ENCODE peak calls at places on chromosomes 13 and 19, in seven cellular contexts. One of them, this sample, is unnamed.

GRCh38 chr19:56667311-56667870 is 4.2 kb downstream of the ZNF835 start:
- DNase-seq in GM13976: no peak
- DNase-seq in tibial artery: peak; percentile 38
- DNase-seq in fibroblast of pulmonary artery: no peak
- DNase-seq in choroid plexus epithelial cell: no peak
- DNase-seq in progenitor cell of endocrine pancreas: no peak
- DNase-seq in Kasumi-1: no peak
- DNase-seq in this sample: no peak

GRCh38 chr19:8517551-8518442 is 3.8 kb upstream of the ZNF414 start:
- DNase-seq in GM13976: no peak
- DNase-seq in Kasumi-1: peak; percentile 74
- DNase-seq in choroid plexus epithelial cell: peak; percentile 75
- DNase-seq in fibroblast of pulmonary artery: peak; percentile 81
- DNase-seq in progenitor cell of endocrine pancreas: no peak
- DNase-seq in tibial artery: no peak
- DNase-seq in this sample: no peak

GRCh38 chr13:99312493-99312883 is 5.3 kb upstream of the GPR183 start:
- DNase-seq in fibroblast of pulmonary artery: peak; percentile 72
- DNase-seq in GM13976: no peak
- DNase-seq in choroid plexus epithelial cell: peak; percentile 94
- DNase-seq in progenitor cell of endocrine pancreas: no peak
- DNase-seq in tibial artery: peak; percentile 82
- DNase-seq in Kasumi-1: peak; percentile 96
- DNase-seq in this sample: peak; percentile 93

GRCh38 chr19:42140125-42140754 is 8.0 kb upstream of the POU2F2 start:
- DNase-seq in progenitor cell of endocrine pancreas: peak; percentile 89
- DNase-seq in choroid plexus epithelial cell: peak; percentile 83
- DNase-seq in Kasumi-1: peak; percentile 84
- DNase-seq in GM13976: no peak
- DNase-seq in tibial artery: no peak
- DNase-seq in fibroblast of pulmonary artery: peak; percentile 81
- DNase-seq in this sample: peak; percentile 59

GRCh38 chr13:25886438-25887214 is 165.2 kb downstream of the SHISA2 start:
- DNase-seq in choroid plexus epithelial cell: peak; percentile 95
- DNase-seq in tibial artery: no peak
- DNase-seq in progenitor cell of endocrine pancreas: no peak
- DNase-seq in Kasumi-1: no peak
- DNase-seq in GM13976: no peak
- DNase-seq in fibroblast of pulmonary artery: peak; percentile 31
- DNase-seq in this sample: peak; percentile 77

GRCh38 chr19:49098795-49099194 is 13.5 kb downstream of the SNRNP70 start:
- DNase-seq in fibroblast of pulmonary artery: no peak
- DNase-seq in GM13976: no peak
- DNase-seq in choroid plexus epithelial cell: no peak
- DNase-seq in tibial artery: no peak
- DNase-seq in progenitor cell of endocrine pancreas: no peak
- DNase-seq in Kasumi-1: no peak
- DNase-seq in this sample: no peak

GRCh38 chr13:40993119-40993518 is 26.0 kb downstream of the ELF1 start:
- DNase-seq in Kasumi-1: no peak
- DNase-seq in GM13976: no peak
- DNase-seq in choroid plexus epithelial cell: peak; percentile 27
- DNase-seq in fibroblast of pulmonary artery: no peak
- DNase-seq in progenitor cell of endocrine pancreas: no peak
- DNase-seq in tibial artery: no peak
- DNase-seq in this sample: no peak

GRCh38 chr19:988081-988480 is 3.9 kb downstream of the WDR18 start:
- DNase-seq in GM13976: no peak
- DNase-seq in Kasumi-1: no peak
- DNase-seq in choroid plexus epithelial cell: peak; percentile 18
- DNase-seq in fibroblast of pulmonary artery: no peak
- DNase-seq in tibial artery: no peak
- DNase-seq in progenitor cell of endocrine pancreas: no peak
- DNase-seq in this sample: no peak